ENCODE peak calls at places on chromosomes 4 and X, in seven cellular contexts. Y is stimulated activated CD8-positive, alpha-beta memory T cell treated with anti-CD3 and anti-CD28 coated beads, Interleukin-7, amount 100 ng/mL, for 1 hour; F is hepatic stellate cell; A is posterior cingulate gyrus; H is NCI-H510A treated with DMSO at 0.1 percent for 48 hours; Q is tibial artery; P is stimulated activated CD4-positive, alpha-beta T cell treated with anti-CD3 and anti-CD28 coated beads, Interleukin-15, amount 100 ng/mL, for 1 hour. J is an unnamed sample.

GRCh38 chr4:107801766-107802211 is 22.9 kb upstream of the SGMS2 start:
- DNase-seq in Y (no peak), F (no peak), A (no peak), H (no peak), Q (no peak), P (no peak), J (no peak)

GRCh38 chrX:52346462-52347165 is 22.2 kb upstream of the XAGE2 start:
- DNase-seq in Y (no peak), F (no peak), A (no peak), H (no peak), Q (no peak), P (no peak), J (no peak)

GRCh38 chrX:18415386-18415785 is 10.0 kb upstream of the CDKL5 start:
- DNase-seq in Y (no peak), F (peak; percentile 31), A (no peak), H (no peak), Q (no peak), P (no peak), J (no peak)

GRCh38 chrX:135213200-135213844 is 38.5 kb upstream of the ETDA start:
- DNase-seq in Y (no peak), F (no peak), A (no peak), H (no peak), Q (no peak), P (no peak), J (no peak)

GRCh38 chr4:107193989-107194388 is 157.9 kb upstream of the DKK2 start:
- DNase-seq in Y (no peak), F (no peak), A (no peak), H (no peak), Q (no peak), P (no peak), J (peak; percentile 29)

GRCh38 chr4:124903995-124904722 is 191.6 kb upstream of the ANKRD50 start:
- DNase-seq in Y (no peak), F (peak; percentile 0), A (no peak), H (peak; percentile 71), Q (no peak), P (no peak), J (no peak)

GRCh38 chr4:3877868-3878267 is 111.7 kb downstream of the ADRA2C start:
- DNase-seq in Y (no peak), F (no peak), A (no peak), H (no peak), Q (no peak), P (no peak), J (no peak)

GRCh38 chrX:11728556-11728955 is 29.5 kb upstream of the MSL3 start:
- DNase-seq in Y (no peak), F (no peak), A (no peak), H (no peak), Q (no peak), P (no peak), J (no peak)

GRCh38 chrX:71171110-71171801 is 26.6 kb downstream of the NLGN3 start:
- DNase-seq in Y (no peak), F (no peak), A (no peak), H (no peak), Q (no peak), P (no peak), J (no peak)

GRCh38 chr4:84915396-84915780 is 51.1 kb downstream of the WDFY3 start:
- DNase-seq in Y (no peak), F (no peak), A (no peak), H (no peak), Q (no peak), P (no peak), J (no peak)

GRCh38 chrX:73561791-73562190 is 1.2 kb upstream of the CHIC1 start:
- DNase-seq in Y (no peak), F (peak; percentile 11), A (no peak), H (no peak), Q (no peak), P (no peak), J (no peak)

GRCh38 chrX:53184836-53185235 is 40.2 kb downstream of the KDM5C start:
- DNase-seq in Y (no peak), F (no peak), A (no peak), H (no peak), Q (no peak), P (no peak), J (no peak)

GRCh38 chr4:125735107-125735506 is 420.4 kb downstream of the FAT4 start:
- DNase-seq in Y (no peak), F (peak; percentile 46), A (no peak), H (no peak), Q (no peak), P (no peak), J (peak; percentile 15)

J was measured in SK-N-SH.